ENCODE peak calls at places on chromosomes 11 and 22, in five cellular contexts. D is K562, N is endothelial cell of umbilical vein, P is OCI-LY7, K is GM23248. F is an unnamed sample.
A peak's percentile ranks its signal among the peaks of the same experiment; 100 is the strongest.

GRCh38 chr11:64130618-64131017 is 35.3 kb downstream of the MACROD1 start:
- DNase-seq in D (no peak), N (no peak), P (no peak), K (no peak), F (no peak)

GRCh38 chr22:18044548-18045271 is 20.3 kb upstream of the MICAL3 start:
- DNase-seq in D (no peak), N (no peak), P (no peak), K (no peak), F (no peak)

GRCh38 chr11:11524436-11525038 is 97.3 kb downstream of the GALNT18 start:
- DNase-seq in D (no peak), N (no peak), P (no peak), K (peak; percentile 63), F (no peak)

GRCh38 chr11:21892696-21893095 is 300.2 kb upstream of the ANO5 start:
- DNase-seq in D (no peak), N (no peak), P (no peak), K (no peak), F (no peak)

GRCh38 chr11:13769188-13769587 is 100.7 kb downstream of the FAR1 start:
- DNase-seq in D (no peak), N (no peak), P (no peak), K (no peak), F (no peak)

GRCh38 chr11:74669311-74670160 is 61.7 kb downstream of the CHRDL2 start:
- DNase-seq in D (no peak), N (no peak), P (no peak), K (no peak), F (no peak)

GRCh38 chr11:78741794-78742193 is 167.1 kb upstream of the NARS2 start:
- DNase-seq in D (no peak), N (no peak), P (no peak), K (no peak), F (no peak)

GRCh38 chr22:25353516-25354445 is 134.3 kb downstream of the CRYBB2 start:
- DNase-seq in D (no peak), N (no peak), P (no peak), K (no peak), F (no peak)

GRCh38 chr11:128497057-128497957 is 90.1 kb downstream of the ETS1 start:
- DNase-seq in D (no peak), N (peak; percentile 96), P (no peak), K (peak; percentile 97), F (no peak)

GRCh38 chr11:88603499-88603898 is 266.0 kb upstream of the CTSC start:
- DNase-seq in D (no peak), N (peak; percentile 78), P (no peak), K (peak; percentile 50), F (no peak)

GRCh38 chr11:119975561-119976152 is 162.3 kb downstream of the TRIM29 start:
- DNase-seq in D (no peak), N (no peak), P (no peak), K (no peak), F (no peak)

GRCh38 chr11:62012451-62013265 is 45.2 kb upstream of the FTH1 start:
- DNase-seq in D (no peak), N (no peak), P (no peak), K (peak; percentile 73), F (no peak)

GRCh38 chr22:28977481-28977971 is 84.1 kb downstream of the C22orf31 start:
- DNase-seq in D (no peak), N (peak; percentile 48), P (no peak), K (peak; percentile 25), F (peak; percentile 54)

GRCh38 chr11:111526501-111526900 is 11.9 kb downstream of the HOATZ start:
- DNase-seq in D (no peak), N (no peak), P (no peak), K (peak; percentile 86), F (peak; percentile 56)

GRCh38 chr11:12770966-12771597 is 96.9 kb downstream of the TEAD1 start:
- DNase-seq in D (no peak), N (no peak), P (no peak), K (no peak), F (no peak)

GRCh38 chr11:15189646-15190365 is 75.1 kb downstream of the INSC start:
- DNase-seq in D (no peak), N (no peak), P (no peak), K (peak; percentile 49), F (no peak)

GRCh38 chr11:128341280-128341679 is 246.1 kb downstream of the ETS1 start:
- DNase-seq in D (no peak), N (peak; percentile 55), P (no peak), K (peak; percentile 25), F (no peak)

GRCh38 chr11:110172666-110173065 is 79.5 kb downstream of the ZC3H12C start:
- DNase-seq in D (no peak), N (no peak), P (no peak), K (peak; percentile 17), F (no peak)

DNA sequence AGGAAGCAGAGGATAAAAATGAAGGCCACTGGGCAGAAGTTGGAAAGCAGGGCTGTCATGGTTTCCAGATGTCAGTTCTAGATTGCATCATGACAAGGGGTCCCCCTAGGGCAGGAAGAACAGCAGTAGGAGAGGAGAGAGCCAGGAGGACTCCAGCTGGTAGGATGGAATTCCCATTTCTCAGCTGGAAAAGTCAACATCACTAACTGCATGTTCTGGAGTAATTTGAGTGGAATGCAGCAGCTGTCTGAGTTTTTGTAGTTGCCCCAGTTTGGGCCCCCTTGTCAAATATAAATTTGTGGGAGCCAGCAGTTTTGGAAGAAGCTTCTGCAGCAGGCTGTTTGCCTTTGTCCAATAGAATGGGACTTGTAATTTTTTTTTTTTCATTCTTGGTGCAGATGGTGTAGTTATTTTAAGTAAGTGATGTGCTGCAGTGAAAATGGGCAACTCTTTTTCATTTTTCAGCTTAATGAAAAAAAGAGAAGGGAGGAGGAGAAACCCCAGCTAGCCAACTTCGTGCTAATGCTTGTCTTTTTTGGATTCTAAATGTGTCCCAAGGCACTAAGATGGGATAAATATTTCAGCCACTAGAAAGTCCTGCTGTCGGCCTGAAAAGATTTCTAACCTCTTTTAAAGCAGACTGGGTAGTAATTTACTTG is 87.0 kb downstream of the LDLRAD3 start:
- DNase-seq in D (no peak), N (no peak), P (no peak), K (peak; percentile 31), F (no peak)
- H3K4me2 ChIP-seq in D (no peak overlapping the region), N (no peak overlapping the region), P (no peak overlapping the region), K (peak overlapping the region; percentile 1), F (peak overlapping the region; percentile 8)

GRCh38 chr11:47514825-47515647 is 37.9 kb downstream of the CELF1 start:
- DNase-seq in D (peak; percentile 40), N (peak; percentile 17), P (no peak), K (peak; percentile 89), F (no peak)
- H4K20me1 ChIP-seq in D (peaks cover 32% of the 10 kb centered on the region), N (no peaks in the 10 kb centered on the region), P (peaks cover 21% of the 10 kb centered on the region), K (peaks cover 12% of the 10 kb centered on the region), F (peaks cover 19% of the 10 kb centered on the region)

DNA sequence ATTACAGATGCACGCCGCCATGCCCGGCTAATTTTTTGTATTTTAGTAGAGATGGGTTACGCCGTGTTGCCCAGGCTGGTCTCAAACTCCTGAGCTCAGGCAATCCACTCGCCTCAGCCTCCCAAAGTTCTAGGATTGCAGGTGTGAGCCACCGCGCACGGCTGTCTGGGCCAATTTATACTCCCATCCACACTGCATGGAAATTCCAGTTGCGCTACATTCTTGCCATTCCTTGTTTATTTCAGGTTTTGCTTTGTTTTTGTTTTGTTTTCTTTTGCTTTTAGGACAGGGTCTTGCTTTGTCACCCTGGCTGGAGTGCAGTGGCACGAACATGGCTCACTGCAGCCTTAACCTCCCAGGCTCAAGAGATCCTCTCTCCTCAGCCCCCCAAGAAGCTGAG is 11.0 kb upstream of the CAPRIN1 start:
- DNase-seq in D (no peak), N (no peak), P (no peak), K (no peak), F (no peak)
- H3K4me2 ChIP-seq in D (no peak overlapping the region), N (no peak overlapping the region), P (no peak overlapping the region), K (no peak overlapping the region), F (no peak overlapping the region)

DNA sequence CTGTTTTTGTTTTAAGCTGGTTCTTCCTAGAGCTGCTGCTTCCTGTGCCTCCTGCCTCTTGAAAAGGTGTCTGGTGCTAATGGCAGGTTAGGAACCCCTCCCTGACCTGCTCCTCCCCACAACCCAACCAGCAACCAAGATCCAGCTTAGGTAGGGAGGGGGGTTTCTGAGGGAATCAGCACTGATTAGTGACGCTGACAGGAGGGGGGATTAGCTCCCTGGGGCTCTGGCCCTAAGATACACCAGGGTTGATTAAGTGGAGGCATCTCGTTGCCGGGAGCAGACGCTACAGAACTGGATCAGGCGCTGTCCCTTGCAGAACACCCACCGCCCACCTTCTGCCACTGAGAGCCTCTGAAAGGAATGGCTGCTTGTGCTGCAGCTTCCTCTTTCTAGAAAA is 2.9 kb downstream of the NTM start:
- DNase-seq in D (no peak), N (no peak), P (no peak), K (no peak), F (no peak)
- H4K20me1 ChIP-seq in D (no peaks in the 10 kb centered on the region), N (no peaks in the 10 kb centered on the region), P (no peaks in the 10 kb centered on the region), K (no peaks in the 10 kb centered on the region), F (no peaks in the 10 kb centered on the region)

F was measured in MM.1S.